ENCODE peak calls at places on chromosomes 13 and 19, in four cellular contexts. One of them, this sample, is unnamed.

GRCh38 chr13:40275636-40276035 is 390.8 kb downstream of the FOXO1 start:
- DNase-seq in DMS153: no peak
- DNase-seq in omental fat pad: no peak
- DNase-seq in T47D: no peak
- DNase-seq in this sample: no peak

GRCh38 chr19:55653651-55654322 is 1.0 kb upstream of the U2AF2 start:
- DNase-seq in T47D: peak; percentile 81
- DNase-seq in DMS153: peak; percentile 95
- DNase-seq in omental fat pad: peak; percentile 91
- DNase-seq in this sample: peak; percentile 98

GRCh38 chr19:4366666-4367335 is 23.4 kb downstream of the MPND start:
- DNase-seq in omental fat pad: no peak
- DNase-seq in DMS153: no peak
- DNase-seq in T47D: no peak
- DNase-seq in this sample: no peak

GRCh38 chr19:16509141-16510061 is 13.2 kb downstream of the C19orf44 start:
- DNase-seq in T47D: no peak
- DNase-seq in DMS153: no peak
- DNase-seq in omental fat pad: no peak
- DNase-seq in this sample: peak; percentile 77

GRCh38 chr13:24491853-24492252 is 20.7 kb downstream of the PARP4 start:
- DNase-seq in T47D: no peak
- DNase-seq in DMS153: no peak
- DNase-seq in omental fat pad: no peak
- DNase-seq in this sample: no peak

GRCh38 chr19:49338691-49339363 is 3.6 kb downstream of the CD37 start:
- DNase-seq in omental fat pad: peak; percentile 73
- DNase-seq in T47D: peak; percentile 84
- DNase-seq in DMS153: peak; percentile 80
- DNase-seq in this sample: no peak

GRCh38 chr13:42814868-42815267 is 33.5 kb downstream of the FAM216B start:
- DNase-seq in T47D: no peak
- DNase-seq in omental fat pad: no peak
- DNase-seq in DMS153: no peak
- DNase-seq in this sample: peak; percentile 93

GRCh38 chr19:54189668-54190502 is 505 bp upstream of the MBOAT7 start:
- DNase-seq in T47D: peak; percentile 87
- DNase-seq in omental fat pad: peak; percentile 99
- DNase-seq in DMS153: peak; percentile 100
- DNase-seq in this sample: peak; percentile 100

GRCh38 chr13:49629947-49630346 is 1.6 kb downstream of the ARL11 start:
- DNase-seq in DMS153: no peak
- DNase-seq in T47D: no peak
- DNase-seq in omental fat pad: no peak
- DNase-seq in this sample: no peak

GRCh38 chr13:67792151-67792665 is 562.1 kb upstream of the PCDH9 start:
- DNase-seq in omental fat pad: no peak
- DNase-seq in T47D: no peak
- DNase-seq in DMS153: peak; percentile 67
- DNase-seq in this sample: no peak

GRCh38 chr19:35208121-35208520 is 20.4 kb downstream of the FAM187B start:
- DNase-seq in DMS153: no peak
- DNase-seq in omental fat pad: no peak
- DNase-seq in T47D: no peak
- DNase-seq in this sample: no peak

GRCh38 chr19:47003611-47003935 is 16.1 kb upstream of the NPAS1 start:
- DNase-seq in DMS153: no peak
- DNase-seq in T47D: no peak
- DNase-seq in omental fat pad: no peak
- DNase-seq in this sample: no peak

GRCh38 chr19:23817519-23817918 is 58.8 kb upstream of the ZNF681 start:
- DNase-seq in DMS153: no peak
- DNase-seq in omental fat pad: no peak
- DNase-seq in T47D: no peak
- DNase-seq in this sample: no peak

GRCh38 chr19:13077233-13077632 is 25.4 kb downstream of the LYL1 start:
- DNase-seq in omental fat pad: no peak
- DNase-seq in DMS153: no peak
- DNase-seq in T47D: no peak
- DNase-seq in this sample: no peak

GRCh38 chr19:48933382-48933932 is at the start of gene DHDH:
- DNase-seq in DMS153: peak; percentile 91
- DNase-seq in T47D: peak; percentile 69
- DNase-seq in omental fat pad: no peak
- DNase-seq in this sample: no peak

GRCh38 chr13:106104281-106104901 is 431.1 kb downstream of the EFNB2 start:
- DNase-seq in DMS153: no peak
- DNase-seq in T47D: no peak
- DNase-seq in omental fat pad: no peak
- DNase-seq in this sample: peak; percentile 64

GRCh38 chr19:8361921-8362793 is 1.8 kb upstream of the ANGPTL4 start:
- DNase-seq in DMS153: peak; percentile 79
- DNase-seq in T47D: no peak
- DNase-seq in omental fat pad: peak; percentile 93
- DNase-seq in this sample: peak; percentile 99

GRCh38 chr19:18357041-18357440 is 16.6 kb downstream of the PGPEP1 start:
- DNase-seq in T47D: no peak
- DNase-seq in omental fat pad: no peak
- DNase-seq in DMS153: no peak
- DNase-seq in this sample: no peak

This sample was measured in fibroblast of gingiva.